ENCODE peak calls at places on chromosome 18, in ten cellular contexts. Q is vagina, B is IMR-90, H is thyroid gland, Z is brain microvascular endothelial cell, R is neural progenitor cell, J is astrocyte, G is PC-9, C is ovary, O is K562. W is an unnamed sample.

GRCh38 chr18:55763298-55763697 is 175.3 kb upstream of the TCF4 start:
- DNase-seq in Q (no peak), B (peak), H (no peak), Z (peak), R (no peak), J (peak), G (peak), C (no peak), O (no peak), W (no peak)

GRCh38 chr18:12305930-12306629 is 2.0 kb upstream of the TUBB6 start:
- DNase-seq in Q (no peak), B (peak), H (no peak), Z (no peak), R (peak), J (no peak), G (no peak), C (no peak), O (peak), W (peak)

GRCh38 chr18:48222118-48222517 is 187.1 kb downstream of the ZBTB7C start:
- DNase-seq in Q (no peak), B (no peak), H (peak), Z (peak), R (no peak), J (peak), G (peak), C (peak), O (peak), W (no peak)

GRCh38 chr18:22731398-22731797 is 201.7 kb upstream of the RBBP8 start:
- DNase-seq in Q (no peak), B (no peak), H (no peak), Z (no peak), R (no peak), J (no peak), G (no peak), C (no peak), O (no peak), W (no peak)

GRCh38 chr18:28108254-28108653 is 68.7 kb downstream of the CDH2 start:
- DNase-seq in Q (no peak), B (no peak), H (no peak), Z (no peak), R (no peak), J (no peak), G (no peak), C (no peak), O (no peak), W (no peak)

GRCh38 chr18:36295880-36296301 is 1.6 kb upstream of the FHOD3 start:
- DNase-seq in Q (no peak), B (no peak), H (peak), Z (no peak), R (no peak), J (no peak), G (no peak), C (no peak), O (no peak), W (no peak)

GRCh38 chr18:45951021-45951714 is 16.0 kb downstream of the EPG5 start:
- DNase-seq in Q (no peak), B (peak), H (no peak), Z (peak), R (no peak), J (peak), G (peak), C (no peak), O (no peak), W (no peak)

GRCh38 chr18:28792404-28793103 is 615.6 kb upstream of the CDH2 start:
- DNase-seq in Q (no peak), B (no peak), H (no peak), Z (no peak), R (no peak), J (no peak), G (no peak), C (no peak), O (no peak), W (no peak)

GRCh38 chr18:22778996-22779395 is 154.1 kb upstream of the RBBP8 start:
- DNase-seq in Q (no peak), B (no peak), H (peak), Z (no peak), R (no peak), J (no peak), G (no peak), C (no peak), O (no peak), W (no peak)

GRCh38 chr18:46199515-46200147 is 95.4 kb downstream of the HAUS1 start:
- DNase-seq in Q (no peak), B (peak), H (no peak), Z (peak), R (no peak), J (peak), G (peak), C (no peak), O (peak), W (no peak)

GRCh38 chr18:25825066-25825465 is 265.3 kb downstream of the SS18 start:
- DNase-seq in Q (no peak), B (no peak), H (no peak), Z (no peak), R (peak), J (peak), G (no peak), C (no peak), O (no peak), W (no peak)

GRCh38 chr18:3062798-3063563 is 50.0 kb upstream of the LPIN2 start:
- DNase-seq in Q (no peak), B (peak), H (peak), Z (no peak), R (peak), J (no peak), G (no peak), C (peak), O (peak), W (no peak)

GRCh38 chr18:7805096-7805495 is 238.0 kb downstream of the PTPRM start:
- DNase-seq in Q (no peak), B (no peak), H (no peak), Z (no peak), R (no peak), J (no peak), G (no peak), C (no peak), O (no peak), W (no peak)

GRCh38 chr18:63447066-63447465 is 24.8 kb upstream of the VPS4B start:
- DNase-seq in Q (no peak), B (no peak), H (no peak), Z (no peak), R (no peak), J (no peak), G (no peak), C (no peak), O (no peak), W (no peak)

GRCh38 chr18:63457987-63458386 is 18.8 kb upstream of the SERPINB5 start:
- DNase-seq in Q (no peak), B (no peak), H (no peak), Z (no peak), R (no peak), J (no peak), G (peak), C (no peak), O (no peak), W (no peak)

GRCh38 chr18:63451774-63452173 is 25.0 kb upstream of the SERPINB5 start:
- DNase-seq in Q (no peak), B (no peak), H (no peak), Z (peak), R (no peak), J (no peak), G (no peak), C (peak), O (peak), W (no peak)

GRCh38 chr18:63454497-63454896 is 22.3 kb upstream of the SERPINB5 start:
- DNase-seq in Q (no peak), B (no peak), H (no peak), Z (no peak), R (no peak), J (no peak), G (peak), C (no peak), O (no peak), W (no peak)

DNA sequence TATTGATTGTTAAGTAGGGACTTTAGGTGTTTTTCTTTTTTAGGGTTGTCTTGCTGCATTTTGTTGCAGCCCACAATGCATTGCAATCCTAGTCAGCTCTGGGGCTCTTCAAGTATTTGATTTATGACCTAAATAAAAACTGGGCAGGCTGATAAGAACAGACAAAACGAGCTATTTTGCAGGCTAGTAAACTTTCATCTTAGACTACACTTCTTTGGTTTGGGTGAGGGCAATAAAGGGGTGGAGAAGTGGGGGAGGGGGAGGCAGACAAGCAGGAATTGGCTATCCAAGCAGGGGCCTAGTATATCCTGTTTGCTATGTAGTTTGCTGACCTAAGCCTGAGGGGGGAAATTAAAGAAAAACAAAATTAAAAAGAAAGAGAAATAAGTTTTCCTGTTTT is 24.5 kb upstream of the SERPINB5 start:
- DNase-seq in Q (no peak), B (no peak), H (no peak), Z (no peak), R (no peak), J (no peak), G (peak), C (no peak), O (no peak), W (no peak)
- H3K27ac ChIP-seq in Q (peak), B (no peak), H (peak), Z (no peak), R (no peak), J (no peak), G (peak), C (peak), O (no peak), W (no peak)

GRCh38 chr18:9354256-9354655 is 19.7 kb downstream of the TWSG1 start:
- DNase-seq in Q (no peak), B (peak), H (no peak), Z (no peak), R (no peak), J (no peak), G (no peak), C (no peak), O (no peak), W (no peak)
- H3K4me3 ChIP-seq in Q (no peak), B (no peak), H (no peak), Z (no peak), R (no peak), J (no peak), G (no peak), C (no peak), O (no peak), W (no peak)

DNA sequence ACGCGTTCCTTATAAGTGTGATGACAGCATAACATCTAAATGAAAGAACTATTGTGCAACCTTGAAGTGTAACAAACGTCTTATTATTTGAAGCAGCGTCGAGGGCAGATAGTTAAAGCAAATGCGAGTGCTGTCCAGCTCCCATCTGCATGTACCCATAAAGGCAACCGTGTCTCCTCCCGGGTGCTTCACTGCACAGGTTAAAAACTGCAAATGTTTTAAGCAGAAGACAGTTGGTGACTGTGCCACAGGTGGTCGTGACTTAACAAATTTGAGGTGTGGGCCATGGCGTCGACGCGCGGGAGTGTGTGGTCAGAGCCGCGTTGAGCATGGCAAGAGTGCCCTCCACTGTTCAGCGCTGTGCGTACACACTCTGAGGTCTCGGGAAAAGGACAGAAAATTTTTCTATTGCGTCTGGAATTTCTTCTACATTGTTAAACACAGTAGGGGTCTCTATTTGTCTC is 6.4 kb downstream of the SALL3 start:
- DNase-seq in Q (no peak), B (no peak), H (peak), Z (no peak), R (peak), J (peak), G (no peak), C (no peak), O (peak), W (no peak)
- TF ChIP-seq CTCF in Q (no peak), B (peak), H (peak), Z (peak), R (peak), J (peak), G (no peak), C (no peak), O (peak), W (no peak)

GRCh38 chr18:50726960-50727589 is 92.7 kb downstream of the MRO start:
- DNase-seq in Q (no peak), B (no peak), H (no peak), Z (no peak), R (no peak), J (no peak), G (no peak), C (no peak), O (no peak), W (no peak)
- H3K27ac ChIP-seq in Q (no peak), B (no peak), H (no peak), Z (no peak), R (no peak), J (no peak), G (no peak), C (no peak), O (no peak), W (no peak)

DNA sequence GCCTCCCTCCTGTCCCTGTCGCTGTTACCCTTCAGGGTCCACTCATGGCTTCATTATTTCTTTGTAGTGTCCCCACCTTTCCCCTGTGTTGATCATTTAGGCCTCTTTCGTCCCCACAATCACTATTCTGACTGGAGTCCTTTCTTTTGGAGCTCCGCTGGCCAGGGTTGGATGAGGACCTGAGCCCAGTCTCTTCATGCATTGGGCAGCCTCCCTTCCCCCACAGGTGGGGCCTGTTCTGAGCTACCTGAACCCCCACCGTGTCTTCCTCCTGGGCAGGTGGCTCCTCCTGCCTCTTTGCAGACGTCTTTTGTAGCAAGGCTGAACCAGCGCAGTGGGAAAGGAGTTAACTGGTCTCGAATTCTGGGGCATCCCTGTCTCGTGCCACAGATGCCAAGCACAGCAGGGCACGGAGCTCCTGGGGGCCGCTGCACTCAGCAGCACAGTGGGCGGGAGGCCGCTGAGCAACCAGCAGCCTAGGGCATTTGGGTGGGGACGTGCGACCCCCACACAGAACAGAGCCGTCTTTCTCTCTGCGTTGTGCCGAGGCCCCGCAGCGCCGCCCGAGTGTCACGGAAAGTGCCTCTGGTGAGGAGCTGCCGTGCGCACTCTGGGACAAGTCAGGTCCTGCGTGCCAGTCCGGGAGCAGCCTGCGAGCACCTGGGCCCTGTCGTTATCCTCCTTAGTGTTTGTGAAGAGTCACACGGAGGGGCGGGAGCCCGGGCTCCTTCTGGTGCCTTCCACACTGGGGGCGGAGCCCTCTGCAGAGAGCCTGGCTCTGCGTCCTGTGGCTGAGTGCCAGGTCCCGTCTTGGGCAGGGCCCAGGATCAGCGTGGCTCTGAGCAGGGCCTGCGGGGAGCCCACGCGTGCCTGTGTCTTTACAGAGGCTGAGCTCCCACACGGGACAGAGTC is 130.1 kb downstream of the NFATC1 start:
- DNase-seq in Q (no peak), B (no peak), H (peak), Z (no peak), R (no peak), J (no peak), G (no peak), C (peak), O (no peak), W (peak)
- H3K4me3 ChIP-seq in Q (no peak), B (no peak), H (no peak), Z (no peak), R (no peak), J (no peak), G (no peak), C (no peak), O (no peak), W (peak)

W was measured in coronary artery.